ENCODE peak calls at places on chromosomes 16 and 17, in eight cellular contexts. D is tibial nerve, M is stomach, L is heart left ventricle, N is testis, V is IMR-90, O is Peyer's patch, Y is transverse colon. I is an unnamed sample. For H3K4me1, the result is how much of the 10 kb centered on the place peaks cover.

GRCh38 chr17:40560592-40561293 is 4.5 kb downstream of the CCR7 start:
- DNase-seq in D (no peak), O (peak), V (peak), M (peak), N (no peak), L (no peak), Y (no peak), I (no peak)

GRCh38 chr17:924711-925480 is 54.7 kb downstream of the NXN start:
- DNase-seq in O (no peak), M (peak), L (no peak), V (no peak), Y (no peak), N (no peak), D (no peak), I (no peak)

GRCh38 chr17:77420804-77421634 is 280.2 kb downstream of the SEC14L1 start:
- DNase-seq in M (no peak), D (no peak), L (peak), V (peak), O (peak), N (peak), Y (peak), I (no peak)

GRCh38 chr16:89096768-89097527 is 3.3 kb downstream of the ACSF3 start:
- DNase-seq in D (no peak), V (peak), N (no peak), L (no peak), O (no peak), M (no peak), Y (no peak), I (no peak)

GRCh38 chr16:78669994-78670393 is 570.5 kb downstream of the WWOX start:
- DNase-seq in V (no peak), M (no peak), N (peak), D (no peak), O (no peak), Y (no peak), L (peak), I (no peak)

GRCh38 chr16:13803974-13804373 is 116.0 kb upstream of the ERCC4 start:
- DNase-seq in O (no peak), V (no peak), N (no peak), M (no peak), L (no peak), Y (no peak), D (no peak), I (no peak)

GRCh38 chr17:58605986-58606385 is 85.9 kb downstream of the TEX14 start:
- DNase-seq in Y (no peak), V (no peak), O (no peak), M (no peak), L (no peak), N (no peak), D (no peak), I (no peak)

GRCh38 chr17:74859439-74860228 is at the start of gene GRIN2C:
- DNase-seq in L (no peak), O (no peak), V (no peak), N (no peak), M (no peak), D (no peak), Y (no peak), I (peak)

GRCh38 chr16:59665618-59666220 is 931.6 kb upstream of the GOT2 start:
- DNase-seq in O (no peak), L (no peak), D (no peak), N (no peak), M (no peak), Y (no peak), V (no peak), I (no peak)

GRCh38 chr17:80050706-80051105 is 14.3 kb downstream of the CCDC40 start:
- DNase-seq in D (no peak), M (no peak), L (no peak), Y (no peak), O (no peak), N (no peak), V (no peak), I (no peak)

GRCh38 chr17:10842658-10843057 is 4.8 kb upstream of the PIRT start:
- DNase-seq in V (no peak), D (no peak), L (no peak), O (no peak), Y (no peak), M (peak), N (no peak), I (peak)

GRCh38 chr16:81224836-81225235 is 13.7 kb upstream of the BCO1 start:
- DNase-seq in N (no peak), D (no peak), Y (no peak), M (no peak), V (no peak), O (no peak), L (no peak), I (no peak)

GRCh38 chr16:65618335-65618734 is 496.5 kb upstream of the CDH11 start:
- DNase-seq in O (no peak), N (no peak), L (no peak), V (no peak), Y (no peak), D (no peak), M (no peak), I (no peak)

GRCh38 chr16:77780378-77780837 is 8.0 kb upstream of the VAT1L start:
- DNase-seq in L (no peak), M (no peak), O (no peak), V (peak), D (no peak), N (no peak), Y (no peak), I (no peak)

GRCh38 chr17:58329035-58329807 is 626 bp upstream of the TSPOAP1 start:
- DNase-seq in V (no peak), N (no peak), M (peak), Y (peak), L (peak), O (peak), D (no peak), I (no peak)

GRCh38 chr16:80824623-80825364 is 20.4 kb upstream of the CDYL2 start:
- DNase-seq in V (peak), D (peak), Y (peak), N (peak), L (no peak), O (peak), M (peak), I (peak)

GRCh38 chr16:79172306-79172705 is 428.2 kb downstream of the MAF start:
- DNase-seq in O (no peak), M (no peak), D (no peak), N (no peak), Y (no peak), V (no peak), L (no peak), I (no peak)

GRCh38 chr17:1002412-1002753 is 5.5 kb downstream of the TIMM22 start:
- DNase-seq in Y (no peak), L (no peak), D (no peak), O (no peak), V (peak), M (no peak), N (no peak), I (no peak)

GRCh38 chr17:8832711-8833352 is 33.7 kb upstream of the MFSD6L start:
- DNase-seq in L (no peak), O (peak), Y (peak), V (no peak), N (peak), M (no peak), D (no peak), I (no peak)

GRCh38 chr17:55825213-55825612 is 74.4 kb downstream of the PCTP start:
- DNase-seq in M (no peak), D (no peak), L (no peak), Y (no peak), O (no peak), N (no peak), V (no peak), I (no peak)

GRCh38 chr17:2701161-2701995 is 10.2 kb downstream of the CLUH start:
- DNase-seq in D (no peak), N (no peak), Y (no peak), M (no peak), O (peak), L (no peak), V (no peak), I (peak)

GRCh38 chr16:67236551-67237395 is 9.8 kb downstream of the TMEM208 start:
- DNase-seq in N (peak), V (peak), L (no peak), M (no peak), Y (peak), D (no peak), O (no peak), I (peak)

GRCh38 chr17:75574404-75575093 is 13.1 kb upstream of the MYO15B start:
- DNase-seq in Y (no peak), N (no peak), D (no peak), M (no peak), O (no peak), V (no peak), L (no peak), I (no peak)

GRCh38 chr17:40322417-40323315 is 13.7 kb downstream of the RARA start:
- DNase-seq in N (peak), O (peak), D (peak), Y (peak), L (peak), V (peak), M (peak), I (peak)

GRCh38 chr16:66728117-66728787 is 23.2 kb downstream of the DYNC1LI2 start:
- DNase-seq in V (peak), L (peak), Y (peak), N (peak), O (no peak), D (no peak), M (peak), I (peak)

GRCh38 chr17:56913867-56914640 is at the start of gene TRIM25:
- DNase-seq in L (peak), D (peak), M (peak), O (peak), V (peak), Y (peak), N (peak), I (peak)

GRCh38 chr17:76866774-76867577 is 1.2 kb upstream of the MGAT5B start:
- DNase-seq in M (no peak), L (no peak), Y (no peak), N (no peak), D (no peak), O (no peak), V (peak), I (no peak)

GRCh38 chr16:74850027-74850426 is 75.4 kb upstream of the FA2H start:
- DNase-seq in L (no peak), M (no peak), N (no peak), O (no peak), Y (no peak), V (peak), D (no peak), I (no peak)

GRCh38 chr17:17125136-17126084 is 80.7 kb downstream of the PLD6 start:
- DNase-seq in Y (no peak), L (no peak), V (no peak), M (no peak), D (no peak), N (no peak), O (no peak), I (no peak)

GRCh38 chr16:49875812-49876715 is 20.2 kb upstream of the ZNF423 start:
- DNase-seq in O (no peak), D (no peak), L (no peak), M (no peak), V (no peak), Y (no peak), N (no peak), I (no peak)

GRCh38 chr16:49015189-49015540 is 266.5 kb downstream of the CBLN1 start:
- DNase-seq in O (no peak), D (no peak), N (no peak), M (no peak), V (no peak), Y (no peak), L (no peak), I (no peak)

GRCh38 chr16:47019563-47019962 is 46.1 kb upstream of the DNAJA2 start:
- DNase-seq in L (no peak), V (no peak), O (no peak), Y (no peak), M (no peak), D (no peak), N (no peak), I (no peak)

GRCh38 chr17:16250635-16251034 is 33.6 kb downstream of the PIGL start:
- DNase-seq in N (no peak), Y (no peak), V (peak), M (no peak), D (no peak), O (no peak), L (no peak), I (no peak)

GRCh38 chr17:35063514-35064223 is at the start of gene RFFL:
- DNase-seq in V (peak), M (peak), N (peak), O (peak), D (peak), Y (peak), L (peak), I (peak)

GRCh38 chr16:66382966-66383299 is 16.4 kb downstream of the CDH5 start:
- DNase-seq in V (peak), Y (no peak), M (no peak), L (no peak), D (no peak), N (no peak), O (no peak), I (no peak)

GRCh38 chr17:12765544-12765943 is 23.8 kb upstream of the ARHGAP44 start:
- DNase-seq in M (peak), L (peak), O (peak), D (no peak), Y (no peak), V (peak), N (no peak), I (peak)

GRCh38 chr16:1495281-1496262 is 2.4 kb downstream of the TELO2 start:
- DNase-seq in O (peak), N (no peak), Y (no peak), V (no peak), L (no peak), M (no peak), D (no peak), I (no peak)

GRCh38 chr17:77995146-77995852 is 36.8 kb downstream of the TNRC6C start:
- DNase-seq in L (peak), N (no peak), D (no peak), O (no peak), Y (no peak), M (no peak), V (no peak), I (peak)

GRCh38 chr16:17380613-17381012 is 90.1 kb downstream of the XYLT1 start:
- DNase-seq in D (no peak), Y (no peak), N (no peak), O (peak), M (no peak), L (no peak), V (peak), I (no peak)
- H3K4me1 ChIP-seq in D (under half), Y (under half), N (under half), O (under half), M (half or more), L (under half), V (under half), I (under half)

GRCh38 chr17:45371414-45372324 is 54.8 kb upstream of the MAP3K14 start:
- DNase-seq in D (peak), N (peak), O (peak), Y (peak), M (peak), L (peak), V (peak), I (peak)
- TF ChIP-seq POLR2A in D (no peak), N (no peak), O (no peak), Y (no peak), M (no peak), L (peak), V (peak), I (peak)

GRCh38 chr16:73014768-73015167 is 33.2 kb downstream of the ZFHX3 start:
- DNase-seq in O (no peak), Y (no peak), V (no peak), M (no peak), D (no peak), L (no peak), N (no peak), I (no peak)
- H3K4me1 ChIP-seq in O (under half), Y (under half), V (under half), M (under half), D (under half), L (under half), N (under half), I (under half)

DNA sequence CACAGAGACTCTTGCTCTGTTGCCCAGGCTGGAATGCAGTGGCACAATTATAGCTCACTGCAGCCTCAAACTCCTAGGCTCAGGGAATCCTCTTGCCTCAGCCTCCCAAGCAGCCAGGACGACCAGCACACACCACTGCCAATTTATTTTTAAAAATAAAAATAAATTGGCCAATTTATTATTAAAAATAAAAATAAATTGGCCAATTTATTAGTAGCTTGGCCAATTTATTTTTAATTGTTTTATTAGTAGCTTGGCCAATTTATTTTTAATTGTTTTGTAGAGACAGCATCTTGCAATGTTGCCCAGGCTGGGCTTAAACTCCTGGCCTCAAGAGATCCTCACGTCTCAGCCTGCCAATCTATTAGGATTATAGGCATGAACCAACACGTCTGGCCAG is 184.3 kb downstream of the FTO start:
- DNase-seq in M (no peak), V (no peak), L (no peak), D (no peak), N (no peak), O (no peak), Y (no peak), I (no peak)
- TF ChIP-seq POLR2A in M (no peak), V (no peak), L (no peak), D (no peak), N (no peak), O (no peak), Y (no peak), I (no peak)

GRCh38 chr17:60086822-60087591 is 8.3 kb upstream of the HEATR6 start:
- DNase-seq in O (no peak), V (peak), N (no peak), L (no peak), Y (no peak), D (no peak), M (no peak), I (no peak)
- H3K4me1 ChIP-seq in O (under half), V (under half), N (under half), L (under half), Y (under half), D (under half), M (under half), I (under half)

GRCh38 chr17:7483238-7484066 is 714 bp upstream of the POLR2A start:
- DNase-seq in O (peak), V (peak), D (peak), N (peak), Y (peak), L (peak), M (peak), I (peak)
- TF ChIP-seq POLR2A in O (peak), V (no peak), D (peak), N (peak), Y (no peak), L (peak), M (no peak), I (no peak)

DNA sequence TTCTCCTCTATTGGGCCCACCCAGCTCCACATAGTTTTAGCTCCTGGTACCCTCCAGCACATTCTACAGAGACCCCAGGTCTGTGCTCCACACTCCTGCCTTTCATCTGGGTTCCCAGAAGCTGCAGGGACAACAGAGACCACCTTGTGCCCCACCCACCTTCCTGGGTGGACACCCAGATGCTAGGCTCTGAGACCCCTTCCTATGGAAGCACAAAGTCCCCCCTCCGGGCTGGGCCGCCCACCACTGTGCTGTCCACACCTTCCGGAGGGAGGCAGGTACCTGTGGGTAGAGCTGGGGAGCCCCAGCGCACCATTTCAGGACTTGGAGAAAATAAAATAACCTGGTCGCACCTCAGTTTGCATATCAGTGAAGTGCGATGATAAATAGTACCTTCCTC is 224.9 kb upstream of the FOXF1 start:
- DNase-seq in O (no peak), Y (no peak), N (no peak), D (no peak), V (no peak), M (no peak), L (no peak), I (no peak)
- H3K4me1 ChIP-seq in O (under half), Y (under half), N (under half), D (under half), V (under half), M (under half), L (under half), I (under half)

DNA sequence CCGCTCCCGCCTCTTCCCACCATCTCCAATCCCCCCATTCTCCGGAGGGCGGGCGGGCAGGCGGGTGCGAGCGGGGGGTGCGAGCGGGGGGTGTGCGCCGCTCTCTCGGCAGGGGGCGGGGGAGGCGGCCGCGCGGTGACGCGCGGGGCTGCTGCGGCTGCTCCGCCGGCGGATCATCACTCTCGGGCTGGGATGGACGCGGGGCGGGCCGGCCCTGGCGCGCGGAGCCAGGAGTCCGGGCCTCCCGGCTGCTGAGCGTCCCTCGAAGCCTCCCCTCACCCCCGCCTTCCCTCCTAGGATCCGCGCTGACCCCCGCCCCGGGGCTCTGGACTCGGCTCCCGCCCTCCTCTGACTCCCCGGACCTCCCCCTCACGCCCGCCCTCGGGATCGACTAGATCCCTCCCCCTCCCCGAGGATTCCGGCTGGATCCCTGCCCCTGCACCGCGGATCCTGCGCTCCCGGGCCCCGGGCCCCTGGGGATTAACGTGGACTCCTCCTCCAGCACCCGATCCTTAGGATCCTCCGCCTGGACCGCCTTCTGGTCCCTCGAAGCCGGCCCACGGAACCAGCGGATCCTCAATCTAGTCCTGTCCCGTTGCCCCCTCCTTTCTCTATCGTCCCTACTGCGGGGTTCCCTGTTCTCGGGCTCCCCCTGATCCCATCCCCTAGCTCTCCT is 978 bp upstream of the TMEM256 start:
- DNase-seq in V (no peak), M (peak), Y (no peak), N (peak), L (peak), O (peak), D (peak), I (peak)
- TF ChIP-seq POLR2A in V (peak), M (no peak), Y (peak), N (no peak), L (peak), O (no peak), D (peak), I (peak)

DNA sequence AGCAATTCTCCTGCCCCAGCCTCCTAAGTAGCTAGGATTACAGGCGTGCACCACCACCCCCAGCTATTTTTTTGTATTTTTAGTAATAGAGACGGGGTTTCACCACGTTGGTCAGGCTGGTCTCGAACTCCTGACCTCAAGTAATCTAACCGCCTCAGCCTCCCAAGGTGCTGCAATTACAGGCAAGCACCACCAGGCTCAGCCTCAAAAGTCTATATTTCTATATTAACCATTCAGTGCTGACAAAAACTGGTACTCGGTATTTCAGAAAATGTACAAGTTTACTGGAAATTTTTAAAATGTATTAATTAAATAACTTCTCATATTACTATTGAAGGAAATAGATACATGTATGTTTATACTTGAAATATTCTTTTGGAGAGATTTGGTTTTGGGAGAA is 1.4 kb upstream of the HEXD start:
- DNase-seq in D (no peak), O (no peak), N (no peak), L (no peak), Y (no peak), M (no peak), V (no peak), I (no peak)
- H3K4me1 ChIP-seq in D (under half), O (under half), N (under half), L (under half), Y (under half), M (under half), V (under half), I (under half)

GRCh38 chr17:45294506-45294905 is 22.3 kb downstream of the MAP3K14 start:
- DNase-seq in M (peak), L (no peak), D (no peak), O (no peak), N (peak), Y (no peak), V (peak), I (peak)

GRCh38 chr17:45292696-45293412 is 24.0 kb downstream of the MAP3K14 start:
- DNase-seq in M (no peak), V (no peak), Y (no peak), D (no peak), O (no peak), N (peak), L (no peak), I (peak)

GRCh38 chr17:45291170-45291805 is 25.5 kb downstream of the MAP3K14 start:
- DNase-seq in L (no peak), D (peak), O (peak), N (peak), Y (no peak), M (no peak), V (no peak), I (no peak)

GRCh38 chr17:45296003-45296832 is 20.6 kb downstream of the MAP3K14 start:
- DNase-seq in L (peak), M (no peak), N (no peak), Y (peak), V (peak), O (no peak), D (no peak), I (no peak)

GRCh38 chr17:45293413-45294211 is 23.2 kb downstream of the MAP3K14 start:
- DNase-seq in V (peak), D (peak), N (peak), L (peak), O (peak), Y (peak), M (peak), I (peak)
- TF ChIP-seq POLR2A in V (no peak), D (no peak), N (no peak), L (no peak), O (no peak), Y (no peak), M (no peak), I (no peak)

I was measured in adrenal gland.